ENCODE peak calls at places on chromosomes 3 and 15, in four cellular contexts. One of them, this sample, is unnamed.
A peak's percentile ranks its signal among the peaks of the same experiment; 100 is the strongest.

GRCh38 chr15:69973102-69973714 is 124.5 kb downstream of the TLE3 start:
- DNase-seq in IMR-90: peak; percentile 37
- DNase-seq in H1: no peak
- DNase-seq in mesendoderm: peak; percentile 77
- DNase-seq in this sample: no peak

GRCh38 chr3:13714251-13714916 is 165.5 kb downstream of the FBLN2 start:
- DNase-seq in IMR-90: no peak
- DNase-seq in mesendoderm: no peak
- DNase-seq in H1: no peak
- DNase-seq in this sample: peak; percentile 8

GRCh38 chr15:29132786-29133185 is 136.8 kb downstream of the NSMCE3 start:
- DNase-seq in IMR-90: no peak
- DNase-seq in H1: no peak
- DNase-seq in mesendoderm: no peak
- DNase-seq in this sample: no peak

GRCh38 chr15:64361259-64361658 is 5.3 kb upstream of the CSNK1G1 start:
- DNase-seq in H1: no peak
- DNase-seq in mesendoderm: no peak
- DNase-seq in IMR-90: no peak
- DNase-seq in this sample: no peak

GRCh38 chr3:106813742-106814141 is 563.5 kb upstream of the CCDC54 start:
- DNase-seq in H1: no peak
- DNase-seq in mesendoderm: no peak
- DNase-seq in IMR-90: no peak
- DNase-seq in this sample: no peak

GRCh38 chr3:176120507-176120906 is 1076.8 kb downstream of the TBL1XR1 start:
- DNase-seq in IMR-90: no peak
- DNase-seq in mesendoderm: no peak
- DNase-seq in H1: no peak
- DNase-seq in this sample: no peak

GRCh38 chr15:68431792-68432401 is at the start of gene ITGA11:
- DNase-seq in mesendoderm: peak; percentile 63
- DNase-seq in H1: peak; percentile 87
- DNase-seq in IMR-90: peak; percentile 34
- DNase-seq in this sample: peak; percentile 83

GRCh38 chr15:68820205-68820588 is 498 bp downstream of the ANP32A start:
- DNase-seq in mesendoderm: peak; percentile 55
- DNase-seq in IMR-90: no peak
- DNase-seq in H1: no peak
- DNase-seq in this sample: no peak

GRCh38 chr15:99426431-99427105 is 139.2 kb upstream of the MEF2A start:
- DNase-seq in mesendoderm: no peak
- DNase-seq in IMR-90: no peak
- DNase-seq in H1: no peak
- DNase-seq in this sample: no peak

GRCh38 chr15:47182818-47183217 is 534.5 kb upstream of the SEMA6D start:
- DNase-seq in IMR-90: no peak
- DNase-seq in mesendoderm: no peak
- DNase-seq in H1: no peak
- DNase-seq in this sample: no peak

GRCh38 chr15:89114974-89115373 is 26.7 kb downstream of the ABHD2 start:
- DNase-seq in mesendoderm: peak; percentile 58
- DNase-seq in H1: no peak
- DNase-seq in IMR-90: peak; percentile 84
- DNase-seq in this sample: no peak

GRCh38 chr3:147369671-147370123 is 36.6 kb downstream of the ZIC4 start:
- DNase-seq in H1: peak; percentile 60
- DNase-seq in mesendoderm: no peak
- DNase-seq in IMR-90: no peak
- DNase-seq in this sample: peak; percentile 58

GRCh38 chr3:134751831-134752230 is 43.2 kb upstream of the EPHB1 start:
- DNase-seq in IMR-90: no peak
- DNase-seq in mesendoderm: no peak
- DNase-seq in H1: no peak
- DNase-seq in this sample: no peak

GRCh38 chr3:125611908-125612307 is 16.6 kb upstream of the OSBPL11 start:
- DNase-seq in H1: no peak
- DNase-seq in mesendoderm: no peak
- DNase-seq in IMR-90: no peak
- DNase-seq in this sample: peak; percentile 39

GRCh38 chr15:34837246-34838016 is 42.1 kb upstream of the ACTC1 start:
- DNase-seq in mesendoderm: no peak
- DNase-seq in H1: no peak
- DNase-seq in IMR-90: peak; percentile 95
- DNase-seq in this sample: no peak

GRCh38 chr3:172098698-172099494 is 59.5 kb downstream of the FNDC3B start:
- DNase-seq in IMR-90: no peak
- DNase-seq in H1: no peak
- DNase-seq in mesendoderm: peak; percentile 92
- DNase-seq in this sample: peak; percentile 62

GRCh38 chr3:115470254-115470653 is 153.1 kb upstream of the GAP43 start:
- DNase-seq in IMR-90: no peak
- DNase-seq in mesendoderm: no peak
- DNase-seq in H1: no peak
- DNase-seq in this sample: no peak

GRCh38 chr15:92949604-92950249 is 49.6 kb downstream of the CHD2 start:
- DNase-seq in mesendoderm: peak; percentile 22
- DNase-seq in H1: no peak
- DNase-seq in IMR-90: no peak
- DNase-seq in this sample: peak; percentile 47

GRCh38 chr3:14520967-14521366 is 19.2 kb downstream of the GRIP2 start:
- DNase-seq in IMR-90: no peak
- DNase-seq in H1: no peak
- DNase-seq in mesendoderm: no peak
- DNase-seq in this sample: peak; percentile 15

GRCh38 chr3:123054422-123054821 is 12.4 kb upstream of the PDIA5 start:
- DNase-seq in IMR-90: no peak
- DNase-seq in mesendoderm: no peak
- DNase-seq in H1: no peak
- DNase-seq in this sample: no peak

GRCh38 chr3:57575966-57576610 is 20.0 kb downstream of the PDE12 start:
- DNase-seq in IMR-90: no peak
- DNase-seq in mesendoderm: no peak
- DNase-seq in H1: no peak
- DNase-seq in this sample: no peak

GRCh38 chr3:52388348-52388821 is 56.5 kb downstream of the SEMA3G start:
- DNase-seq in H1: peak; percentile 83
- DNase-seq in mesendoderm: peak; percentile 47
- DNase-seq in IMR-90: no peak
- DNase-seq in this sample: peak; percentile 82

GRCh38 chr3:131110087-131110486 is 83.4 kb downstream of the NEK11 start:
- DNase-seq in mesendoderm: peak; percentile 3
- DNase-seq in H1: no peak
- DNase-seq in IMR-90: peak; percentile 21
- DNase-seq in this sample: no peak

GRCh38 chr15:50224606-50225005 is 40.9 kb downstream of the HDC start:
- DNase-seq in H1: no peak
- DNase-seq in IMR-90: peak; percentile 58
- DNase-seq in mesendoderm: no peak
- DNase-seq in this sample: no peak

GRCh38 chr3:152243301-152243711 is 25.4 kb upstream of the MBNL1 start:
- DNase-seq in H1: no peak
- DNase-seq in IMR-90: no peak
- DNase-seq in mesendoderm: no peak
- DNase-seq in this sample: no peak

GRCh38 chr3:105805402-105805801 is 63.4 kb downstream of the CBLB start:
- DNase-seq in H1: no peak
- DNase-seq in mesendoderm: no peak
- DNase-seq in IMR-90: no peak
- DNase-seq in this sample: no peak

GRCh38 chr3:61559108-61559731 is 2.2 kb upstream of the PTPRG start:
- DNase-seq in mesendoderm: peak; percentile 76
- DNase-seq in IMR-90: no peak
- DNase-seq in H1: no peak
- DNase-seq in this sample: no peak

GRCh38 chr3:65638301-65638700 is 400.4 kb downstream of the MAGI1 start:
- DNase-seq in IMR-90: no peak
- DNase-seq in H1: no peak
- DNase-seq in mesendoderm: no peak
- DNase-seq in this sample: no peak
- H4K5ac ChIP-seq in IMR-90: no peak overlapping the region
- H4K5ac ChIP-seq in H1: no peak overlapping the region
- H4K5ac ChIP-seq in mesendoderm: no peak overlapping the region
- H4K5ac ChIP-seq in this sample: no peak overlapping the region

DNA sequence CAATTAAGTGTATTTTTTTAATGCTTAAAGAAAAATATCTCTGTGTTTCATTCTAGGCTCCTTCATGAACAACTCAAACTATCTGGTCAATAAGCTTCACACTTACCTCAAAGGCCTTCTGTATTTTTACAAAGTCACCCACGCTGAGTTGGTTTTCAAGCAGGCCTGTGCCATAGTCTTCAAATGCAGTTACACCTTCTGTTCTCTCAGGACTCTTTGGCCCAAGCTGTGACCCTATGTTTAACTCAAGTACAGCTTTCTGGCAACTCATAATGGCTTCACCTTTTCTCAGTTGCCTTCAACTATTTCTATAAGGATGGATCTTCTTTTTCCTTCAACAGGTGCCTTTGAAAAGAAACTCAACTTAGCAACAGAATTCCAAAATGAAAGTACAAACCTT is 587 bp downstream of the WDR49 start:
- DNase-seq in IMR-90: no peak
- DNase-seq in H1: no peak
- DNase-seq in mesendoderm: no peak
- DNase-seq in this sample: no peak
- H4K8ac ChIP-seq in IMR-90: no peak overlapping the region
- H4K8ac ChIP-seq in H1: no peak overlapping the region
- H4K8ac ChIP-seq in mesendoderm: no peak overlapping the region
- H4K8ac ChIP-seq in this sample: no peak overlapping the region

GRCh38 chr15:74780523-74780982 is 1.3 kb upstream of the CSK start:
- DNase-seq in IMR-90: no peak
- DNase-seq in mesendoderm: no peak
- DNase-seq in H1: no peak
- DNase-seq in this sample: no peak

GRCh38 chr15:74779162-74779648 is 2.7 kb upstream of the CSK start:
- DNase-seq in IMR-90: no peak
- DNase-seq in mesendoderm: no peak
- DNase-seq in H1: no peak
- DNase-seq in this sample: no peak

GRCh38 chr15:74781673-74782595 is at the start of gene CSK:
- DNase-seq in IMR-90: peak; percentile 51
- DNase-seq in mesendoderm: peak; percentile 69
- DNase-seq in H1: peak; percentile 79
- DNase-seq in this sample: peak; percentile 62

GRCh38 chr15:74782596-74783071 is 754 bp downstream of the CSK start:
- DNase-seq in mesendoderm: no peak
- DNase-seq in H1: no peak
- DNase-seq in IMR-90: no peak
- DNase-seq in this sample: no peak

GRCh38 chr15:74780983-74781672 is 752 bp upstream of the CSK start:
- DNase-seq in IMR-90: peak; percentile 28
- DNase-seq in mesendoderm: no peak
- DNase-seq in H1: no peak
- DNase-seq in this sample: no peak
- H2AK5ac ChIP-seq in IMR-90: peak overlapping the region; percentile 26
- H2AK5ac ChIP-seq in mesendoderm: no peak overlapping the region
- H2AK5ac ChIP-seq in H1: no peak overlapping the region
- H2AK5ac ChIP-seq in this sample: no peak overlapping the region

GRCh38 chr3:159236306-159236705 is 434.5 kb downstream of the MFSD1 start:
- DNase-seq in IMR-90: no peak
- DNase-seq in mesendoderm: no peak
- DNase-seq in H1: no peak
- DNase-seq in this sample: no peak
- H4K5ac ChIP-seq in IMR-90: no peak overlapping the region
- H4K5ac ChIP-seq in mesendoderm: no peak overlapping the region
- H4K5ac ChIP-seq in H1: no peak overlapping the region
- H4K5ac ChIP-seq in this sample: no peak overlapping the region

DNA sequence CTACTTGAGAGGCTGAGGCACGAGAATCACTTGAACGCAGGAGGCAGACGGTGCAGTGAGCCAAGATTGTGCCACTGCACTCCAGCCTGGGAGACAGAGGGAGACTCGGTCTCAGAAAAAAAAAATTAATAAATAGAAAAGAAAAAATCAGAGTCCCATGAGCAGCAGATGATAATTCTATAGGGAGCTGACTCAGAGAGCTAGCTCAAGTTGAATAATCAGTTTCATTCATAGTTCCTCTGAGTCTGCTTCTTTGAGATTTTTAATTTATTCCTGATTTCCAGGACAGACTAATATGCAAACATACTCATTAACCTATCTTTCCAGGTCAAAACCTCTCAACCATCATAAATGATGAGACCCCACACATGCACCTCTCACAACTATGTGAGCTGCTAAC is 55.0 kb upstream of the PTX3 start:
- DNase-seq in IMR-90: no peak
- DNase-seq in H1: no peak
- DNase-seq in mesendoderm: no peak
- DNase-seq in this sample: no peak
- H4K8ac ChIP-seq in IMR-90: no peak overlapping the region
- H4K8ac ChIP-seq in H1: no peak overlapping the region
- H4K8ac ChIP-seq in mesendoderm: no peak overlapping the region
- H4K8ac ChIP-seq in this sample: no peak overlapping the region

This sample was measured in H9.